ENCODE peak calls at places on chromosomes 5 and 9, in eight cellular contexts. M, F, A, X, L, J, N and Z are unnamed samples.

GRCh38 chr5:120600639-120601038 is 136.5 kb downstream of the PRR16 start:
- DNase-seq in M (no peak), F (no peak), A (no peak), X (no peak), L (no peak), J (no peak), N (no peak), Z (no peak)

GRCh38 chr5:148224131-148224742 is 14.1 kb upstream of the MARCOL start:
- DNase-seq in M (no peak), F (no peak), A (no peak), X (no peak), L (no peak), J (no peak), N (no peak), Z (no peak)

GRCh38 chr9:237858-238345 is 23.2 kb downstream of the DOCK8 start:
- DNase-seq in M (no peak), F (no peak), A (no peak), X (no peak), L (no peak), J (no peak), N (no peak), Z (no peak)

GRCh38 chr5:170818222-170818621 is 34.7 kb downstream of the GABRP start:
- DNase-seq in M (no peak), F (peak; percentile 57), A (peak; percentile 1), X (no peak), L (no peak), J (peak; percentile 6), N (peak; percentile 37), Z (no peak)

GRCh38 chr5:139126711-139127111 is 71.5 kb downstream of the SIL1 start:
- DNase-seq in M (peak; percentile 43), F (no peak), A (no peak), X (no peak), L (no peak), J (no peak), N (no peak), Z (peak; percentile 64)

GRCh38 chr5:141783599-141784296 is 94.5 kb downstream of the PCDH1 start:
- DNase-seq in M (no peak), F (no peak), A (no peak), X (no peak), L (peak; percentile 40), J (no peak), N (no peak), Z (no peak)

GRCh38 chr5:91109634-91110033 is 273.5 kb downstream of the ARRDC3 start:
- DNase-seq in M (no peak), F (no peak), A (no peak), X (no peak), L (no peak), J (peak; percentile 28), N (no peak), Z (no peak)

GRCh38 chr9:18006591-18006990 is 427.7 kb downstream of the SH3GL2 start:
- DNase-seq in M (no peak), F (no peak), A (no peak), X (no peak), L (no peak), J (no peak), N (no peak), Z (no peak)

GRCh38 chr5:176543428-176544182 is 5.5 kb upstream of the CDHR2 start:
- DNase-seq in M (peak; percentile 80), F (no peak), A (peak; percentile 73), X (no peak), L (peak; percentile 77), J (peak; percentile 39), N (peak; percentile 76), Z (peak; percentile 71)

GRCh38 chr5:68272289-68272688 is 56.7 kb downstream of the PIK3R1 start:
- DNase-seq in M (no peak), F (no peak), A (peak; percentile 29), X (no peak), L (no peak), J (no peak), N (no peak), Z (no peak)

GRCh38 chr5:9605041-9605440 is 25.1 kb downstream of the TAS2R1 start:
- DNase-seq in M (no peak), F (no peak), A (no peak), X (no peak), L (no peak), J (no peak), N (no peak), Z (no peak)

GRCh38 chr9:122032346-122032745 is 60.8 kb downstream of the TTLL11 start:
- DNase-seq in M (no peak), F (no peak), A (no peak), X (no peak), L (no peak), J (no peak), N (no peak), Z (no peak)

GRCh38 chr5:135964670-135965320 is 10.0 kb upstream of the LECT2 start:
- DNase-seq in M (no peak), F (peak; percentile 28), A (no peak), X (no peak), L (no peak), J (no peak), N (peak; percentile 21), Z (no peak)

GRCh38 chr5:124980174-124980941 is 233.9 kb upstream of the ZNF608 start:
- DNase-seq in M (no peak), F (no peak), A (no peak), X (no peak), L (no peak), J (no peak), N (no peak), Z (no peak)

GRCh38 chr5:62259699-62260220 is 46.2 kb upstream of the KIF2A start:
- DNase-seq in M (no peak), F (no peak), A (no peak), X (no peak), L (no peak), J (no peak), N (no peak), Z (no peak)